ENCODE peak calls at places on chromosome 3, in four cellular contexts. W, M, Z and F are unnamed samples.

GRCh38 chr3:77773084-77773483 is 733.2 kb downstream of the ROBO2 start:
- DNase-seq in W (no peak), M (no peak), Z (no peak), F (no peak)

GRCh38 chr3:111782943-111783342 is 76.1 kb upstream of the PHLDB2 start:
- DNase-seq in W (no peak), M (no peak), Z (no peak), F (no peak)

GRCh38 chr3:187958432-187959003 is 195.4 kb upstream of the LPP start:
- DNase-seq in W (no peak), M (no peak), Z (peak), F (no peak)

GRCh38 chr3:104032283-104032682 is 1334.4 kb upstream of the ALCAM start:
- DNase-seq in W (no peak), M (no peak), Z (no peak), F (no peak)

GRCh38 chr3:127749787-127750225 is 72.5 kb downstream of the MGLL start:
- DNase-seq in W (no peak), M (no peak), Z (no peak), F (no peak)

GRCh38 chr3:111541911-111542483 is at the start of gene CD96:
- DNase-seq in W (no peak), M (peak), Z (peak), F (no peak)

GRCh38 chr3:118991775-118992174 is 42.9 kb downstream of the IGSF11 start:
- DNase-seq in W (no peak), M (no peak), Z (no peak), F (no peak)

GRCh38 chr3:72337480-72337855 is 510.8 kb downstream of the SHQ1 start:
- DNase-seq in W (no peak), M (no peak), Z (no peak), F (no peak)

GRCh38 chr3:124935264-124935663 is 713 bp upstream of the MUC13 start:
- DNase-seq in W (no peak), M (no peak), Z (no peak), F (no peak)

GRCh38 chr3:150308481-150308918 is 99.6 kb upstream of the TSC22D2 start:
- DNase-seq in W (no peak), M (no peak), Z (no peak), F (no peak)

GRCh38 chr3:47404955-47405790 is 24.4 kb downstream of the PTPN23 start:
- DNase-seq in W (no peak), M (peak), Z (no peak), F (no peak)

GRCh38 chr3:158711886-158712285 is 20.4 kb downstream of the RARRES1 start:
- DNase-seq in W (no peak), M (peak), Z (no peak), F (peak)

GRCh38 chr3:141845407-141846049 is 30.9 kb upstream of the ATP1B3 start:
- DNase-seq in W (peak), M (no peak), Z (peak), F (no peak)

GRCh38 chr3:149145926-149146325 is 16.5 kb downstream of the HPS3 start:
- DNase-seq in W (no peak), M (no peak), Z (no peak), F (no peak)

GRCh38 chr3:52446631-52447511 is 2.0 kb upstream of the SEMA3G start:
- DNase-seq in W (peak), M (no peak), Z (peak), F (no peak)

GRCh38 chr3:8945890-8946590 is 17.2 kb downstream of the RAD18 start:
- DNase-seq in W (no peak), M (no peak), Z (no peak), F (no peak)

GRCh38 chr3:52528596-52529375 is 4.9 kb downstream of the NT5DC2 start:
- DNase-seq in W (peak), M (no peak), Z (no peak), F (no peak)

GRCh38 chr3:139120336-139120971 is 75.8 kb upstream of the PRR23C start:
- DNase-seq in W (no peak), M (peak), Z (no peak), F (no peak)

GRCh38 chr3:63753567-63753966 is 65.5 kb upstream of the C3orf49 start:
- DNase-seq in W (peak), M (no peak), Z (no peak), F (no peak)

GRCh38 chr3:183455064-183455463 is 26.6 kb upstream of the MCF2L2 start:
- DNase-seq in W (no peak), M (no peak), Z (no peak), F (no peak)

GRCh38 chr3:172221550-172221949 is 182.2 kb downstream of the FNDC3B start:
- DNase-seq in W (no peak), M (no peak), Z (no peak), F (no peak)

GRCh38 chr3:155517907-155518306 is 224.4 kb upstream of the STRIT1 start:
- DNase-seq in W (no peak), M (no peak), Z (no peak), F (no peak)

GRCh38 chr3:174862101-174862500 is 3.0 kb downstream of the NAALADL2 start:
- DNase-seq in W (peak), M (peak), Z (no peak), F (peak)

GRCh38 chr3:38551026-38551832 is 55.1 kb downstream of the EXOG start:
- DNase-seq in W (no peak), M (no peak), Z (no peak), F (no peak)

GRCh38 chr3:138005627-138006026 is 4.3 kb upstream of the CLDN18 start:
- DNase-seq in W (no peak), M (no peak), Z (no peak), F (no peak)

GRCh38 chr3:107561980-107562379 is 39.2 kb downstream of the BBX start:
- DNase-seq in W (no peak), M (no peak), Z (no peak), F (no peak)

GRCh38 chr3:64463981-64464380 is 223.8 kb downstream of the ADAMTS9 start:
- DNase-seq in W (no peak), M (no peak), Z (no peak), F (no peak)

GRCh38 chr3:97991278-97991652 is 19.0 kb upstream of the RIOX2 start:
- DNase-seq in W (no peak), M (no peak), Z (no peak), F (no peak)

GRCh38 chr3:8509961-8510360 is 8.3 kb downstream of the LMCD1 start:
- DNase-seq in W (no peak), M (no peak), Z (no peak), F (peak)

GRCh38 chr3:132788299-132788698 is 66.1 kb upstream of the NPHP3 start:
- DNase-seq in W (no peak), M (peak), Z (no peak), F (no peak)

GRCh38 chr3:121431717-121432517 is 113.9 kb downstream of the POLQ start:
- DNase-seq in W (peak), M (peak), Z (peak), F (no peak)